ENCODE peak calls at places on chromosomes 3 and 15, in eight cellular contexts. One of them, this sample, is unnamed.

GRCh38 chr3:171566803-171567422 is 106.7 kb upstream of the TNIK start:
- DNase-seq in neural progenitor cell: peak
- DNase-seq in ACHN: peak
- DNase-seq in Daoy: peak
- DNase-seq in BE2C: no peak
- DNase-seq in WERI-Rb-1: no peak
- DNase-seq in naive thymus-derived CD4-positive, alpha-beta T cell: no peak
- DNase-seq in NCI-H510A treated with DMSO at 0.1 percent for 48 hours: peak
- DNase-seq in this sample: peak

GRCh38 chr15:90291679-90292356 is 26.3 kb downstream of the NGRN start:
- DNase-seq in neural progenitor cell: no peak
- DNase-seq in WERI-Rb-1: peak
- DNase-seq in BE2C: peak
- DNase-seq in ACHN: peak
- DNase-seq in NCI-H510A treated with DMSO at 0.1 percent for 48 hours: no peak
- DNase-seq in naive thymus-derived CD4-positive, alpha-beta T cell: no peak
- DNase-seq in Daoy: peak
- DNase-seq in this sample: peak

GRCh38 chr3:31695280-31696008 is 162.7 kb downstream of the STT3B start:
- DNase-seq in naive thymus-derived CD4-positive, alpha-beta T cell: no peak
- DNase-seq in BE2C: no peak
- DNase-seq in ACHN: no peak
- DNase-seq in WERI-Rb-1: no peak
- DNase-seq in NCI-H510A treated with DMSO at 0.1 percent for 48 hours: no peak
- DNase-seq in neural progenitor cell: peak
- DNase-seq in Daoy: no peak
- DNase-seq in this sample: no peak

GRCh38 chr3:184620101-184620798 is 58.7 kb downstream of the EPHB3 start:
- DNase-seq in WERI-Rb-1: no peak
- DNase-seq in Daoy: peak
- DNase-seq in naive thymus-derived CD4-positive, alpha-beta T cell: no peak
- DNase-seq in NCI-H510A treated with DMSO at 0.1 percent for 48 hours: peak
- DNase-seq in neural progenitor cell: no peak
- DNase-seq in BE2C: no peak
- DNase-seq in ACHN: peak
- DNase-seq in this sample: no peak

GRCh38 chr15:40511472-40512133 is 40.8 kb downstream of the CHST14 start:
- DNase-seq in ACHN: peak
- DNase-seq in WERI-Rb-1: no peak
- DNase-seq in neural progenitor cell: peak
- DNase-seq in NCI-H510A treated with DMSO at 0.1 percent for 48 hours: peak
- DNase-seq in Daoy: peak
- DNase-seq in BE2C: peak
- DNase-seq in naive thymus-derived CD4-positive, alpha-beta T cell: peak
- DNase-seq in this sample: peak

GRCh38 chr15:56919708-56920637 is 1.5 kb downstream of the TCF12 start:
- DNase-seq in BE2C: peak
- DNase-seq in ACHN: peak
- DNase-seq in WERI-Rb-1: peak
- DNase-seq in naive thymus-derived CD4-positive, alpha-beta T cell: peak
- DNase-seq in Daoy: peak
- DNase-seq in neural progenitor cell: peak
- DNase-seq in NCI-H510A treated with DMSO at 0.1 percent for 48 hours: peak
- DNase-seq in this sample: peak

GRCh38 chr3:89954135-89954534 is 846.7 kb downstream of the EPHA3 start:
- DNase-seq in WERI-Rb-1: no peak
- DNase-seq in BE2C: no peak
- DNase-seq in ACHN: no peak
- DNase-seq in Daoy: no peak
- DNase-seq in naive thymus-derived CD4-positive, alpha-beta T cell: no peak
- DNase-seq in NCI-H510A treated with DMSO at 0.1 percent for 48 hours: no peak
- DNase-seq in neural progenitor cell: no peak
- DNase-seq in this sample: no peak

GRCh38 chr3:16477054-16477453 is 36.4 kb downstream of the RFTN1 start:
- DNase-seq in BE2C: no peak
- DNase-seq in WERI-Rb-1: no peak
- DNase-seq in Daoy: peak
- DNase-seq in naive thymus-derived CD4-positive, alpha-beta T cell: no peak
- DNase-seq in neural progenitor cell: no peak
- DNase-seq in NCI-H510A treated with DMSO at 0.1 percent for 48 hours: no peak
- DNase-seq in ACHN: no peak
- DNase-seq in this sample: no peak

This sample was measured in H54.